ENCODE peak calls at places on chromosomes 13 and 19, in four cellular contexts. G is activated T-helper 1 cell treated with anti-CD3 and anti-CD28 coated beads, Interleukin-2, amount 50 U/mL, for 16 hours; M is caudate nucleus; A is NCI-H345. Q is an unnamed sample.

GRCh38 chr13:77930430-77930829 is 11.8 kb upstream of the EDNRB start:
- DNase-seq in A (no peak), G (no peak), M (no peak), Q (no peak)

GRCh38 chr19:50252111-50252886 is 48.9 kb downstream of the MYH14 start:
- DNase-seq in A (no peak), M (no peak), G (no peak), Q (no peak)

GRCh38 chr19:54262066-54262465 is 5.0 kb upstream of the LILRB5 start:
- DNase-seq in M (no peak), G (no peak), A (no peak), Q (no peak)

GRCh38 chr19:2478324-2478755 is 2.4 kb downstream of the GADD45B start:
- DNase-seq in M (peak; percentile 60), A (peak; percentile 51), G (peak; percentile 36), Q (peak; percentile 51)

GRCh38 chr19:6969490-6969889 is 51.7 kb downstream of the MBD3L2B start:
- DNase-seq in A (no peak), G (no peak), M (no peak), Q (no peak)

GRCh38 chr13:83883061-83883523 is 818 bp upstream of the SLITRK1 start:
- DNase-seq in A (no peak), G (no peak), M (peak; percentile 13), Q (peak; percentile 24)

GRCh38 chr13:100818706-100819105 is 144.1 kb upstream of the TMTC4 start:
- DNase-seq in M (peak; percentile 25), G (no peak), A (no peak), Q (peak; percentile 24)

GRCh38 chr19:662207-662961 is 630 bp downstream of the RNF126 start:
- DNase-seq in G (peak; percentile 46), A (peak; percentile 15), M (no peak), Q (no peak)

GRCh38 chr19:18645035-18645511 is 8.2 kb downstream of the KLHL26 start:
- DNase-seq in A (no peak), M (peak; percentile 79), G (no peak), Q (peak; percentile 67)

GRCh38 chr19:49436381-49437017 is 4.8 kb downstream of the SLC17A7 start:
- DNase-seq in G (no peak), A (no peak), M (no peak), Q (no peak)